ENCODE peak calls at places on chromosomes 11 and 22, in six cellular contexts. K, W, S, E, T and Q are unnamed samples. For H3K4me1, the result is how much of the 10 kb centered on the place peaks cover.

GRCh38 chr11:116466231-116466630 is 306.6 kb downstream of the BUD13 start:
- DNase-seq in T (no peak), W (no peak), E (no peak), K (no peak), S (no peak), Q (no peak)

GRCh38 chr11:37459430-37459829 is 861.4 kb upstream of the RAG2 start:
- DNase-seq in W (no peak), K (no peak), S (no peak), T (no peak), E (no peak), Q (no peak)

GRCh38 chr11:116335078-116335477 is 437.7 kb downstream of the BUD13 start:
- DNase-seq in T (peak), S (no peak), W (no peak), E (no peak), K (no peak), Q (no peak)

GRCh38 chr22:42437488-42438292 is 5.5 kb upstream of the NFAM1 start:
- DNase-seq in S (peak), W (peak), E (peak), T (peak), K (peak), Q (peak)

GRCh38 chr11:59918494-59918893 is 19.7 kb upstream of the OOSP1 start:
- DNase-seq in W (peak), T (no peak), S (no peak), K (no peak), E (no peak), Q (no peak)

GRCh38 chr11:119859684-119860083 is 130.7 kb upstream of the NECTIN1 start:
- DNase-seq in E (no peak), W (no peak), K (no peak), S (no peak), T (no peak), Q (no peak)

GRCh38 chr11:123775274-123775673 is 21.0 kb upstream of the OR6X1 start:
- DNase-seq in S (no peak), E (peak), K (no peak), T (peak), W (no peak), Q (no peak)

GRCh38 chr11:11441516-11441915 is 88.5 kb upstream of the CSNK2A3 start:
- DNase-seq in K (no peak), S (no peak), W (no peak), E (no peak), T (no peak), Q (no peak)

GRCh38 chr22:31279821-31280496 is 12.3 kb downstream of the PIK3IP1 start:
- DNase-seq in S (no peak), E (no peak), K (no peak), T (no peak), W (no peak), Q (no peak)

GRCh38 chr11:124961972-124962609 is 8.1 kb downstream of the CCDC15 start:
- DNase-seq in S (peak), K (no peak), T (no peak), E (peak), W (peak), Q (peak)

GRCh38 chr11:132792341-132793140 is 739.8 kb downstream of the OPCML start:
- DNase-seq in K (no peak), W (no peak), T (peak), S (no peak), E (no peak), Q (no peak)

GRCh38 chr11:107591098-107591445 is at the start of gene ELMOD1:
- DNase-seq in S (peak), E (peak), K (peak), W (peak), T (peak), Q (peak)

GRCh38 chr11:10650630-10651029 is 42.9 kb downstream of the IRAG1 start:
- DNase-seq in K (no peak), E (no peak), W (no peak), T (no peak), S (no peak), Q (no peak)

GRCh38 chr22:39384750-39385480 is 14.7 kb upstream of the TAB1 start:
- DNase-seq in K (peak), T (peak), E (peak), W (peak), S (peak), Q (peak)

GRCh38 chr11:68940651-68941323 is 37.1 kb downstream of the IGHMBP2 start:
- DNase-seq in W (no peak), S (no peak), T (no peak), E (peak), K (no peak), Q (no peak)

GRCh38 chr11:66159585-66159984 is 89.5 kb downstream of the PACS1 start:
- DNase-seq in S (no peak), T (no peak), W (peak), K (no peak), E (no peak), Q (no peak)

GRCh38 chr22:32854351-32854804 is 52.9 kb downstream of the TIMP3 start:
- DNase-seq in S (no peak), W (peak), E (peak), K (no peak), T (no peak), Q (no peak)

GRCh38 chr11:47264119-47264915 is 5.6 kb upstream of the MADD start:
- DNase-seq in W (no peak), S (peak), E (no peak), T (no peak), K (no peak), Q (no peak)

GRCh38 chr22:32123657-32124056 is 35.4 kb downstream of the C22orf42 start:
- DNase-seq in S (no peak), K (peak), T (peak), E (no peak), W (no peak), Q (no peak)

GRCh38 chr22:41469218-41469851 is 418 bp downstream of the ACO2 start:
- DNase-seq in E (no peak), S (no peak), W (no peak), K (no peak), T (no peak), Q (no peak)

GRCh38 chr22:11253000-11253511 is 4274.9 kb upstream of the OR11H1 start:
- DNase-seq in E (no peak), K (no peak), S (no peak), T (peak), W (no peak), Q (no peak)

GRCh38 chr11:46666982-46667590 is 33.3 kb downstream of the ARHGAP1 start:
- DNase-seq in S (no peak), K (no peak), T (no peak), W (no peak), E (no peak), Q (no peak)

GRCh38 chr22:20968281-20968977 is 1.4 kb downstream of the AIFM3 start:
- DNase-seq in T (no peak), K (peak), E (no peak), S (no peak), W (no peak), Q (no peak)

GRCh38 chr11:31262761-31263160 is 106.8 kb downstream of the DCDC1 start:
- DNase-seq in E (no peak), T (no peak), S (peak), K (no peak), W (no peak), Q (no peak)

GRCh38 chr22:45972091-45972867 is 4.7 kb downstream of the WNT7B start:
- DNase-seq in E (no peak), S (no peak), T (peak), K (no peak), W (no peak), Q (no peak)

GRCh38 chr11:76553554-76554476 is 109.0 kb downstream of the EMSY start:
- DNase-seq in S (no peak), T (no peak), K (no peak), E (no peak), W (no peak), Q (no peak)

GRCh38 chr11:78139422-78140391 is at the start of gene ALG8:
- DNase-seq in E (peak), T (peak), K (peak), S (peak), W (peak), Q (peak)

GRCh38 chr11:78138281-78138680 is 1.1 kb downstream of the ALG8 start:
- DNase-seq in W (no peak), K (no peak), E (peak), T (no peak), S (peak), Q (no peak)

GRCh38 chr11:78140392-78141077 is 1.1 kb upstream of the ALG8 start:
- DNase-seq in K (no peak), S (no peak), E (no peak), T (no peak), W (no peak), Q (no peak)

GRCh38 chr11:78138694-78139421 is 568 bp downstream of the ALG8 start:
- DNase-seq in W (peak), E (peak), T (no peak), S (peak), K (no peak), Q (peak)
- H3K4ac ChIP-seq in W (peak), E (peak), T (peak), S (peak), K (peak), Q (no peak)

GRCh38 chr11:9138612-9139579 is 47.5 kb upstream of the SCUBE2 start:
- DNase-seq in E (peak), W (peak), K (peak), S (peak), T (no peak), Q (no peak)
- H3K14ac ChIP-seq in E (no peak), W (no peak), K (no peak), S (no peak), T (no peak), Q (no peak)

GRCh38 chr11:73466643-73467042 is 90.4 kb downstream of the RELT start:
- DNase-seq in T (no peak), S (no peak), K (no peak), E (no peak), W (no peak), Q (no peak)

GRCh38 chr11:73467505-73467904 is 91.3 kb downstream of the RELT start:
- DNase-seq in E (no peak), S (no peak), K (no peak), W (no peak), T (no peak), Q (no peak)

GRCh38 chr11:73470036-73470624 is 93.9 kb downstream of the RELT start:
- DNase-seq in S (no peak), W (no peak), E (no peak), K (no peak), T (no peak), Q (no peak)

GRCh38 chr11:73469401-73469800 is 93.2 kb downstream of the RELT start:
- DNase-seq in T (no peak), E (peak), S (no peak), K (no peak), W (no peak), Q (no peak)

GRCh38 chr11:73468590-73469161 is 92.5 kb downstream of the RELT start:
- DNase-seq in T (no peak), K (no peak), S (no peak), W (no peak), E (no peak), Q (no peak)
- H3K4me1 ChIP-seq in T (under half), K (under half), S (under half), W (under half), E (under half), Q (under half)

DNA sequence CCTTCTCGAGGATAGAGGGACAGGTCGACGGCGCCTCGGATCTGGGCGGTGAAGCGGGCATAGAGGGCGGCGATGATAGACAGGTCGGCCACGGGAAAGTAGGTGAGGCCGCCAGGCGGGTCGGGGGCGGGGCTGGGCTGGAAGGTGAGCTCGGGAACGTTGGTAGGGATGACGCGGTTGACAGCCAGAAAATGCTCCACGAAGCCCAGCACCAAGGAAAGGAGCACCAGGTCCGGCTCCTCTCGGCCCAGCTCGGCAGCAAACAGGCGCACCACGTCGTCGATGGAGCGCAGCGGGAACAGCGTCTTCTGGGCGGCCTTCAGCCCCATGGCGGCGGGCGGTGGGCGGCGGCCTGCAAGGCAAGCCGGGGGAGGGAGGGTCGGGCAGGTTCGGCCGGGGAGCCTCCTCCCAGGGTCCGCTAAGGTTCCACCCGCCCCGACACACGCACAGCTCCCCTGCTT is 540 bp downstream of the MEN1 start:
- DNase-seq in K (peak), T (peak), S (no peak), E (peak), W (peak), Q (no peak)
- H3K4ac ChIP-seq in K (no peak), T (no peak), S (peak), E (peak), W (no peak), Q (no peak)

GRCh38 chr11:126263489-126263888 is 5.2 kb downstream of the SRPRA start:
- DNase-seq in E (no peak), K (no peak), W (no peak), T (no peak), S (no peak), Q (no peak)

GRCh38 chr11:126267650-126268049 is 1.0 kb downstream of the SRPRA start:
- DNase-seq in K (no peak), W (no peak), S (no peak), T (no peak), E (no peak), Q (no peak)

GRCh38 chr11:126265801-126266200 is 2.9 kb downstream of the SRPRA start:
- DNase-seq in W (no peak), S (peak), E (peak), K (no peak), T (no peak), Q (no peak)

GRCh38 chr11:126268708-126269579 is at the start of the genes FOXRED1 and SRPRA:
- DNase-seq in S (peak), K (peak), W (peak), T (peak), E (peak), Q (peak)

DNA sequence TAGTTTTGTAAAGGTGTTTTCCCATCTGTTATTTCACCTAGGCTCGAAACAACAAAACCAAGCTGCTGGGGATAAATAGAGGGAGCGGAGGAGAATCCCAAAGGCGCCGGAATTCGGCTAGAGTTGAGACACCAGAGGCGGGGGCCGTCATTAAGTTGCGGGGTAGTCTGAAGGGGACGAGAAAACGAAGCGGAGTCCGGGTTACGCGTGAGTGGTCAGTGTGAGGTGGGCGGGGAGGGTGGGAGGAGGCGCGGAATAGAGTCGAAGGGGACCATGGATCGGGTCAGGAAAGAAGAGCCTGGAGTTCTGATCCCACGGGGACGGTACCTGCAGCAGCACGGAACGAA is 361 bp downstream of the SRPRA start:
- DNase-seq in K (no peak), W (no peak), T (no peak), S (no peak), E (no peak), Q (no peak)
- H3K14ac ChIP-seq in K (no peak), W (no peak), T (peak), S (peak), E (peak), Q (peak)

DNA sequence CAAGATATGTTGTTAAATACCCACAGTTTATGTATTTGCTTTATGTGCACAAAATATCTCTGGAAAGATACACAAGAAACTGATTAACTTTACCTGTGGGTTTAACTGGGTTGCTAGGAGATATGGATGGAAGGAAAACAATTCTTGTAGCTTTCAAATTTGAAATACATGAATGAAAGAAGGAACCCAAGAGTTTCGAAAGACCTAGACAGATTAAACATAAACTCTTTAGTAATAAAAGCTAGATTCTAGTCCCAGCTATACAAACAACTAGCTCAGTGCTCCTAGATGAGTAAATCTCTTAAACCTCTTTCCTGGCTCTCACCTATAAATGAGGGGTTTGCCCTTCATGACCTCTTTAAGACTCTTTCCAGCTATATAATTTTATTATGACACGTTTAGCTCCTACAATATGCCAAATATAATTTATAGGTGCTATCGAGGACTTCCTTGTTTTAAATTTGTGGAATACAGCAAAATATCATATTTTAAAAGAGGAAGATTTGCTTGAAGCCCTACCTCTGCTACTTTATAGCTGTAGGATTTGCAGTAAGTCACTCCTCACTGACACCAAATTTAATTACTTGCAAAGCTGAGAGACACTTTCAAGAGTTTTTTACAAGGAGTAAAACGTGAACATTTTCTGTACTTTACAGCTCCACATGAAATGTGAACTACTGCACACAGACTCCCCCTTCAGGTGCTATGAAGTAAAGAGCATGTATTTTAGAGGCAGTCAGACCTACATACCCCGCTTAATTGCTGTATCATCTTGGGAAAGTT is 50.7 kb downstream of the RRAS2 start:
- DNase-seq in W (peak), T (no peak), S (peak), E (peak), K (no peak), Q (no peak)
- H3K4me1 ChIP-seq in W (under half), T (under half), S (under half), E (under half), K (under half), Q (under half)

GRCh38 chr11:62792193-62792575 is 378 bp upstream of the TMEM223 start:
- DNase-seq in T (peak), S (peak), E (no peak), K (peak), W (peak), Q (no peak)

GRCh38 chr11:62794201-62794775 is 2.5 kb upstream of the TMEM223 start:
- DNase-seq in S (no peak), E (peak), K (no peak), T (no peak), W (no peak), Q (no peak)

GRCh38 chr11:62789576-62789975 is 2.2 kb downstream of the TMEM223 start:
- DNase-seq in S (no peak), K (no peak), E (no peak), W (no peak), T (no peak), Q (no peak)

GRCh38 chr11:62788991-62789390 is 1.8 kb downstream of the TMEM179B start:
- DNase-seq in K (peak), T (peak), E (no peak), S (no peak), W (no peak), Q (no peak)

DNA sequence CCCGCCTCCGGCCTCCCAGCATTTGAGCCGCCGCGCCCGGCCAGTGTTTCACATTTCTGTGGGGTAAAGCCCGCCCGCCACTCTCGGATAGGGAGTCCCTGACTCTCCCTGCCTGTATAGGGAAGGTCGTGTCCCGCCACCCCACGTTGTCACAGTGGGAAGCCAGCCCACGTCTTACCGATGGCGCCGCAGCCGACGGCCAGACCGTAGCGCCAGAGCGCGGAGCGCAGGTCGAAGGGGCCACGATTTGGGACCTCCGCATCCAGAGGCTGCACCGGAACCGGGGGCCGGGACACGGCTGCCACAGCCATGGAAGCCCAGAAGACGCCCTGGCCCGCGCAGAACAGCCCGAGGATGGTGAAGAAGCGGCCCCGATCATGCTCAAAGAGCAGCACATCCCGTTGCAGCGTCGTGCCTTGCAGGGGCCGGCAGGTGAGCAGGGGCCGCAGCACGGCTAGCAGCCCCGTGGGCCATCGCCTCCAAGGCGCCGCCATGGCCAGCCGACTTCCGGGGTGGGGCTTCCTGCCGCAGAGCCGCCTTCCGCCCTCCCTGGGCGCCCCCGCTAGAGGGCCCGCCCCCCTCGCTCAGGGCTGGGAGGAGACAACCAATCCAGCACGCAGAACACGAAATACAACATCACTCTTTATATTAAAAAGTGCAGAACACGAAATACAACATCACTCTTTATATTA is at the start of gene TMEM223:
- DNase-seq in S (peak), E (peak), W (peak), K (peak), T (peak), Q (peak)
- H3K4ac ChIP-seq in S (peak), E (peak), W (peak), K (peak), T (no peak), Q (no peak)

DNA sequence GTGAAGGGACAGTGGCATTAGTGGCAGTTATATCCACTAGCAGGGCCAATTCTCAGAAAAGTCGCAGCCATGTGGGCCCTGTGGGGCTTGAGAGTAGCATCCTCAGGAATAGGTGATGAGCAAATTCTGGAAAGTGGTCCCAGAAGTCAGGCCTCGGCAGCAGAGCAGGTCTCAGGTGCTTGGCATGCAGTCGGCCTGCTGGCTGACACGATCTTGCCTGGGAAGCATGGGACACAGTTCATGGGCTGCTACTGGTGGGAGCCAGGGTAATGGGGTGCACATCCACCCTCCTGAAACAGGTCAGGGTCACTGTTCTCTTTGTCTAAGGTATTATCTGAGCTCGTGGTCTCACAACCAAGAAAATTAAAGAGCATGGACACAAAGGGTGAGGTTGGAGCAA is 36.8 kb upstream of the TMEM45B start:
- DNase-seq in T (no peak), E (no peak), S (no peak), W (no peak), K (no peak), Q (no peak)
- H3K14ac ChIP-seq in T (no peak), E (no peak), S (no peak), W (no peak), K (no peak), Q (no peak)